ENCODE peak calls at places on chromosomes 7 and 10, in six cellular contexts. E, Q, B, O, W and T are unnamed samples.

GRCh38 chr7:157751351-157751750 is 414.5 kb downstream of the DNAJB6 start:
- DNase-seq in E (no peak), Q (no peak), B (no peak), O (no peak), W (no peak), T (no peak)

GRCh38 chr7:137684316-137684715 is 162.5 kb downstream of the DGKI start:
- DNase-seq in E (no peak), Q (peak), B (no peak), O (no peak), W (no peak), T (no peak)

GRCh38 chr7:90605055-90605454 is 8.9 kb downstream of the CDK14 start:
- DNase-seq in E (no peak), Q (peak), B (no peak), O (no peak), W (no peak), T (no peak)

GRCh38 chr7:36747251-36747968 is 23.1 kb upstream of the AOAH start:
- DNase-seq in E (no peak), Q (no peak), B (no peak), O (no peak), W (no peak), T (peak)

GRCh38 chr7:112708236-112708635 is 82.0 kb downstream of the TMEM168 start:
- DNase-seq in E (no peak), Q (no peak), B (no peak), O (no peak), W (peak), T (no peak)

GRCh38 chr7:70193514-70193913 is 595.2 kb downstream of the AUTS2 start:
- DNase-seq in E (no peak), Q (peak), B (no peak), O (no peak), W (no peak), T (peak)

GRCh38 chr10:113297226-113297625 is 255.6 kb upstream of the HABP2 start:
- DNase-seq in E (no peak), Q (no peak), B (no peak), O (no peak), W (no peak), T (no peak)

GRCh38 chr7:42456756-42457276 is 219.8 kb upstream of the GLI3 start:
- DNase-seq in E (no peak), Q (no peak), B (no peak), O (no peak), W (no peak), T (peak)

GRCh38 chr7:81949306-81949705 is 179.5 kb upstream of the HGF start:
- DNase-seq in E (no peak), Q (no peak), B (no peak), O (no peak), W (no peak), T (no peak)

GRCh38 chr7:142636751-142637150 is 112.5 kb upstream of the PRSS1 start:
- DNase-seq in E (no peak), Q (no peak), B (no peak), O (no peak), W (no peak), T (no peak)

GRCh38 chr7:24972991-24973390 is 7.0 kb downstream of the OSBPL3 start:
- DNase-seq in E (no peak), Q (no peak), B (no peak), O (no peak), W (no peak), T (no peak)

GRCh38 chr10:92240289-92241157 is 50.4 kb downstream of the CPEB3 start:
- DNase-seq in E (peak), Q (peak), B (peak), O (no peak), W (peak), T (peak)

GRCh38 chr7:132455306-132455705 is 121.0 kb downstream of the PLXNA4 start:
- DNase-seq in E (no peak), Q (no peak), B (no peak), O (no peak), W (no peak), T (no peak)

GRCh38 chr7:144792050-144792449 is 43.8 kb downstream of the TPK1 start:
- DNase-seq in E (no peak), Q (no peak), B (no peak), O (no peak), W (no peak), T (no peak)

GRCh38 chr10:73099141-73099540 is 2.5 kb upstream of the P4HA1 start:
- DNase-seq in E (no peak), Q (no peak), B (no peak), O (no peak), W (no peak), T (no peak)

GRCh38 chr7:40966693-40967092 is 736.2 kb downstream of the INHBA start:
- DNase-seq in E (no peak), Q (no peak), B (no peak), O (no peak), W (no peak), T (no peak)

GRCh38 chr7:149302865-149303264 is 40.9 kb downstream of the ZNF783 start:
- DNase-seq in E (no peak), Q (no peak), B (no peak), O (no peak), W (no peak), T (no peak)

GRCh38 chr7:42445691-42446090 is 208.7 kb upstream of the GLI3 start:
- DNase-seq in E (no peak), Q (no peak), B (no peak), O (no peak), W (no peak), T (no peak)

GRCh38 chr7:86846494-86847190 is 202.9 kb downstream of the GRM3 start:
- DNase-seq in E (no peak), Q (no peak), B (no peak), O (no peak), W (no peak), T (no peak)

GRCh38 chr10:14562615-14563214 is 212.0 kb downstream of the FAM107B start:
- DNase-seq in E (no peak), Q (no peak), B (no peak), O (no peak), W (no peak), T (peak)

GRCh38 chr7:79272066-79272669 is 181.3 kb downstream of the MAGI2 start:
- DNase-seq in E (peak), Q (peak), B (no peak), O (peak), W (peak), T (peak)

GRCh38 chr10:86756511-86757109 is at the start of gene BMPR1A:
- DNase-seq in E (no peak), Q (peak), B (no peak), O (no peak), W (peak), T (no peak)

GRCh38 chr10:99975942-99976809 is 33.6 kb downstream of the DNMBP start:
- DNase-seq in E (no peak), Q (no peak), B (no peak), O (no peak), W (no peak), T (no peak)

GRCh38 chr10:63629363-63630084 is 108.3 kb downstream of the REEP3 start:
- DNase-seq in E (peak), Q (peak), B (peak), O (peak), W (peak), T (peak)

GRCh38 chr7:28297821-28298439 is 114.4 kb upstream of the CREB5 start:
- DNase-seq in E (no peak), Q (no peak), B (no peak), O (no peak), W (no peak), T (no peak)

GRCh38 chr10:73413528-73414229 is at the start of gene ANXA7:
- DNase-seq in E (peak), Q (peak), B (peak), O (peak), W (peak), T (peak)

GRCh38 chr10:13401142-13401541 is 53.0 kb upstream of the SEPHS1 start:
- DNase-seq in E (no peak), Q (no peak), B (no peak), O (no peak), W (no peak), T (no peak)

GRCh38 chr7:31707089-31707488 is 20.1 kb downstream of the PPP1R17 start:
- DNase-seq in E (no peak), Q (no peak), B (peak), O (no peak), W (no peak), T (no peak)

GRCh38 chr10:43648083-43648391 is 644 bp downstream of the ZNF32 start:
- DNase-seq in E (no peak), Q (no peak), B (no peak), O (no peak), W (no peak), T (peak)

GRCh38 chr7:7529328-7529727 is 6.3 kb downstream of the COL28A1 start:
- DNase-seq in E (no peak), Q (no peak), B (no peak), O (no peak), W (no peak), T (no peak)

GRCh38 chr10:100996678-100997363 is 2.8 kb upstream of the LZTS2 start:
- DNase-seq in E (peak), Q (peak), B (no peak), O (no peak), W (peak), T (peak)

GRCh38 chr10:12500406-12501303 is 151.3 kb downstream of the CAMK1D start:
- DNase-seq in E (no peak), Q (no peak), B (no peak), O (no peak), W (no peak), T (peak)

GRCh38 chr7:157544226-157544625 is 207.4 kb downstream of the DNAJB6 start:
- DNase-seq in E (no peak), Q (no peak), B (no peak), O (no peak), W (no peak), T (no peak)

GRCh38 chr7:51029586-51030230 is 247.0 kb upstream of the GRB10 start:
- DNase-seq in E (no peak), Q (no peak), B (no peak), O (no peak), W (no peak), T (no peak)

GRCh38 chr10:27225642-27226257 is 14.8 kb downstream of the ACBD5 start:
- DNase-seq in E (no peak), Q (no peak), B (no peak), O (no peak), W (no peak), T (no peak)

GRCh38 chr10:27225011-27225590 is 15.5 kb downstream of the ACBD5 start:
- DNase-seq in E (no peak), Q (no peak), B (no peak), O (no peak), W (no peak), T (no peak)

GRCh38 chr10:27223964-27224363 is 16.6 kb downstream of the ACBD5 start:
- DNase-seq in E (no peak), Q (peak), B (no peak), O (no peak), W (no peak), T (peak)
- TF ChIP-seq MAX in E (no peak), Q (no peak), B (no peak), O (no peak), W (no peak), T (no peak)

DNA sequence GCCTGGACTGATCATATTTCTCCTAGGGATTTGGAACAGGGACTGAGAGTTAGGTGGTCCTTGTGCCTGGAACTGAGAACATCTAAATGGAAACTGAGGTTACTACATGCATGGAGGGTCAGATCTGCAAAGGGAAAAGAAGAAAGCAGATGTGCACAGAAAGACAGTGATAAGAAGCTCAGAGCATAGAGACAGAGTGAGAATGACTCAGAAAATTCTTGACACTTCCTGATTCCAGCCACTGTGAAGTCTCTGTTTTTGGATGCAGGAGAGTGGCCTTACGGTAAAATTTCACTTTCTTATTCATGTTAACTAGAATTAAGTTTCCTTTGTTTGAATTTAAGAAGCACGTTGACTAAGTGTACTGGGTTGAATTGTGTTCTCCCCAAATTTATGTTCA is 241.7 kb downstream of the TMEM26 start:
- DNase-seq in E (no peak), Q (no peak), B (no peak), O (no peak), W (no peak), T (no peak)
- TF ChIP-seq MAX in E (no peak), Q (no peak), B (no peak), O (no peak), W (no peak), T (no peak)

GRCh38 chr7:134669388-134669787 is 22.7 kb downstream of the BPGM start:
- DNase-seq in E (no peak), Q (no peak), B (no peak), O (no peak), W (no peak), T (no peak)
- TF ChIP-seq MAX in E (no peak), Q (no peak), B (no peak), O (no peak), W (no peak), T (no peak)

DNA sequence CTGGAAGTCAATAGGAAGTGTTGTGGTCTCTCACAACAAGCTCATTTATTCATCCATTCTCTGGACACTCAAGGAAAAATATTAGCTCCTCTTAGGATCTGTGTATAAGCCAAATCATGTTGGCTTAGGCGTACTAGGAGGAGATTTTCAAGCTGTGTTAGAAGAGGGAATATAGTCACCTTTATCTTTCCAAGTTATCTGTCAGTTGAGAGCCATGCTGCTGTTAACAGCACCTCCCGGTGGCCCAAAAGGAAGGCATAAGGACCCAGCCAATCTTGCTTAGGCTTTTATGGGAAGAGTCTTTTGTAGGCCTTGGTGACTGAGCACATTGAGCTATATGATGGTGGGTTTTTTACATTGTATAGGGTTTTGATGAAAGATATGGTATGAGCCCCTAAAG is 220.0 kb downstream of the LRMDA start:
- DNase-seq in E (no peak), Q (no peak), B (no peak), O (peak), W (no peak), T (peak)
- TF ChIP-seq MAX in E (no peak), Q (no peak), B (no peak), O (no peak), W (no peak), T (no peak)

DNA sequence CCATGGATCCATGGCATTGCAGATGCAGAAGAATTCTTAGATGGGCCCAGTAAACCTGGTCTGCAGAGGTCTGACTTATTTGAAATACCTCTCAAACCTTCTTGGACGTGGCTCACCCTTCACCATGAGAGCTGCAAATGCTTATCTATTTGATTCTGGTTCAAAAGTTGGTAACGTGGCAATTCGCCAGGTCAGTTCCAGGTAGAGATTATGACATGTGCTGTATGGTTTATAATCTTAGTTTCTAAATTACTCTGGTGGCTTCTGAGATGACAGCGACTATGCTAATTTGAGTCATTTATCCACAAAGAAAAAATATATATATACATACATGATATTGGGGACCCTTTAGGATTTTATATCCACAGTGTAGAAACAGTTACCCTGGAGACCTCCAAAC is 68.8 kb downstream of the NRP1 start:
- DNase-seq in E (no peak), Q (no peak), B (no peak), O (no peak), W (no peak), T (no peak)
- TF ChIP-seq MAX in E (no peak), Q (no peak), B (no peak), O (no peak), W (no peak), T (no peak)

GRCh38 chr7:78020131-78020873 is 221.7 kb downstream of the PHTF2 start:
- DNase-seq in E (peak), Q (peak), B (peak), O (peak), W (peak), T (peak)
- TF ChIP-seq MAX in E (no peak), Q (no peak), B (no peak), O (peak), W (no peak), T (no peak)

GRCh38 chr10:123896217-123896927 is 4.8 kb upstream of the CPXM2 start:
- DNase-seq in E (no peak), Q (peak), B (no peak), O (no peak), W (no peak), T (no peak)
- TF ChIP-seq MAX in E (no peak), Q (no peak), B (no peak), O (no peak), W (no peak), T (no peak)

GRCh38 chr10:44976352-44977198 is 2.0 kb downstream of the DEPP1 start:
- DNase-seq in E (no peak), Q (no peak), B (no peak), O (no peak), W (no peak), T (no peak)

GRCh38 chr10:44974628-44975431 is 3.8 kb downstream of the DEPP1 start:
- DNase-seq in E (peak), Q (peak), B (no peak), O (peak), W (peak), T (peak)

GRCh38 chr10:44974082-44974627 is 4.5 kb downstream of the DEPP1 start:
- DNase-seq in E (no peak), Q (no peak), B (no peak), O (no peak), W (no peak), T (peak)

GRCh38 chr10:44977287-44978212 is 1.1 kb downstream of the DEPP1 start:
- DNase-seq in E (no peak), Q (no peak), B (no peak), O (no peak), W (no peak), T (no peak)

GRCh38 chr10:44975487-44976331 is 2.9 kb downstream of the DEPP1 start:
- DNase-seq in E (no peak), Q (no peak), B (no peak), O (peak), W (peak), T (peak)
- TF ChIP-seq MAX in E (no peak), Q (no peak), B (no peak), O (no peak), W (no peak), T (no peak)